ENCODE peak calls at places on chromosomes 2 and 18, in eight cellular contexts. One of them, this sample, is unnamed.

GRCh38 chr18:60503166-60503565 is 130.6 kb upstream of the MC4R start:
- DNase-seq in left cardiac atrium: no peak
- DNase-seq in right cardiac atrium: no peak
- DNase-seq in endothelial cell: no peak
- DNase-seq in chondrocyte: no peak
- DNase-seq in astrocyte of the spinal cord: no peak
- DNase-seq in lung: no peak
- DNase-seq in H7: no peak
- DNase-seq in this sample: no peak

GRCh38 chr2:150153646-150154307 is 333.7 kb downstream of the RND3 start:
- DNase-seq in left cardiac atrium: no peak
- DNase-seq in right cardiac atrium: no peak
- DNase-seq in endothelial cell: no peak
- DNase-seq in chondrocyte: no peak
- DNase-seq in astrocyte of the spinal cord: no peak
- DNase-seq in lung: no peak
- DNase-seq in H7: no peak
- DNase-seq in this sample: no peak

GRCh38 chr18:6648581-6648980 is 80.9 kb upstream of the ARHGAP28 start:
- DNase-seq in left cardiac atrium: no peak
- DNase-seq in right cardiac atrium: no peak
- DNase-seq in endothelial cell: no peak
- DNase-seq in chondrocyte: no peak
- DNase-seq in astrocyte of the spinal cord: no peak
- DNase-seq in lung: no peak
- DNase-seq in H7: no peak
- DNase-seq in this sample: no peak

GRCh38 chr2:226155476-226155875 is 644.1 kb downstream of the IRS1 start:
- DNase-seq in left cardiac atrium: no peak
- DNase-seq in right cardiac atrium: no peak
- DNase-seq in endothelial cell: no peak
- DNase-seq in chondrocyte: no peak
- DNase-seq in astrocyte of the spinal cord: no peak
- DNase-seq in lung: no peak
- DNase-seq in H7: no peak
- DNase-seq in this sample: no peak

GRCh38 chr2:10912796-10913445 is 1.2 kb downstream of the KCNF1 start:
- DNase-seq in left cardiac atrium: no peak
- DNase-seq in right cardiac atrium: no peak
- DNase-seq in endothelial cell: no peak
- DNase-seq in chondrocyte: peak
- DNase-seq in astrocyte of the spinal cord: no peak
- DNase-seq in lung: no peak
- DNase-seq in H7: no peak
- DNase-seq in this sample: no peak

GRCh38 chr2:146239392-146240135 is 1605.3 kb upstream of the ACVR2A start:
- DNase-seq in left cardiac atrium: no peak
- DNase-seq in right cardiac atrium: no peak
- DNase-seq in endothelial cell: no peak
- DNase-seq in chondrocyte: no peak
- DNase-seq in astrocyte of the spinal cord: peak
- DNase-seq in lung: no peak
- DNase-seq in H7: no peak
- DNase-seq in this sample: no peak

GRCh38 chr18:23994361-23994902 is 20.1 kb upstream of the TTC39C start:
- DNase-seq in left cardiac atrium: peak
- DNase-seq in right cardiac atrium: peak
- DNase-seq in endothelial cell: no peak
- DNase-seq in chondrocyte: no peak
- DNase-seq in astrocyte of the spinal cord: peak
- DNase-seq in lung: peak
- DNase-seq in H7: no peak
- DNase-seq in this sample: peak

GRCh38 chr18:12401881-12402280 is 5.8 kb upstream of the PRELID3A start:
- DNase-seq in left cardiac atrium: no peak
- DNase-seq in right cardiac atrium: no peak
- DNase-seq in endothelial cell: no peak
- DNase-seq in chondrocyte: no peak
- DNase-seq in astrocyte of the spinal cord: no peak
- DNase-seq in lung: no peak
- DNase-seq in H7: peak
- DNase-seq in this sample: no peak

GRCh38 chr18:74360852-74361640 is 45.4 kb downstream of the C18orf63 start:
- DNase-seq in left cardiac atrium: no peak
- DNase-seq in right cardiac atrium: no peak
- DNase-seq in endothelial cell: no peak
- DNase-seq in chondrocyte: no peak
- DNase-seq in astrocyte of the spinal cord: no peak
- DNase-seq in lung: no peak
- DNase-seq in H7: no peak
- DNase-seq in this sample: no peak

GRCh38 chr2:26469092-26469710 is 8.7 kb downstream of the OTOF start:
- DNase-seq in left cardiac atrium: no peak
- DNase-seq in right cardiac atrium: no peak
- DNase-seq in endothelial cell: peak
- DNase-seq in chondrocyte: no peak
- DNase-seq in astrocyte of the spinal cord: peak
- DNase-seq in lung: peak
- DNase-seq in H7: peak
- DNase-seq in this sample: peak

This sample was measured in thyroid gland.